ENCODE peak calls at places on chromosomes 6 and 20, in five cellular contexts. One of them, this sample, is unnamed.
A peak's percentile ranks its signal among the peaks of the same experiment; 100 is the strongest.

GRCh38 chr6:108694816-108695215 is 134.1 kb downstream of the FOXO3 start:
- DNase-seq in H9: no peak
- DNase-seq in mesenchymal stem cell: no peak
- DNase-seq in neuronal stem cell: no peak
- DNase-seq in H1: no peak
- DNase-seq in this sample: peak; percentile 82

GRCh38 chr6:12420626-12421025 is 130.5 kb downstream of the EDN1 start:
- DNase-seq in H9: no peak
- DNase-seq in mesenchymal stem cell: no peak
- DNase-seq in neuronal stem cell: peak; percentile 11
- DNase-seq in H1: no peak
- DNase-seq in this sample: no peak

GRCh38 chr20:3162080-3162611 is 2.5 kb upstream of the FASTKD5 start:
- DNase-seq in H9: no peak
- DNase-seq in mesenchymal stem cell: no peak
- DNase-seq in neuronal stem cell: no peak
- DNase-seq in H1: no peak
- DNase-seq in this sample: no peak

GRCh38 chr6:37624606-37625574 is 72.8 kb downstream of the MDGA1 start:
- DNase-seq in H9: no peak
- DNase-seq in mesenchymal stem cell: no peak
- DNase-seq in neuronal stem cell: no peak
- DNase-seq in H1: no peak
- DNase-seq in this sample: no peak

GRCh38 chr6:1850581-1851157 is 241.0 kb downstream of the FOXC1 start:
- DNase-seq in H9: no peak
- DNase-seq in mesenchymal stem cell: peak; percentile 1
- DNase-seq in neuronal stem cell: no peak
- DNase-seq in H1: no peak
- DNase-seq in this sample: no peak

GRCh38 chr20:61725966-61726365 is 339.7 kb downstream of the TAF4 start:
- DNase-seq in H9: no peak
- DNase-seq in mesenchymal stem cell: no peak
- DNase-seq in neuronal stem cell: no peak
- DNase-seq in H1: no peak
- DNase-seq in this sample: no peak

GRCh38 chr20:25280051-25280573 is 32.2 kb downstream of the PYGB start:
- DNase-seq in H9: no peak
- DNase-seq in mesenchymal stem cell: no peak
- DNase-seq in neuronal stem cell: no peak
- DNase-seq in H1: peak; percentile 37
- DNase-seq in this sample: no peak

GRCh38 chr6:6689413-6690143 is 101.1 kb downstream of the LY86 start:
- DNase-seq in H9: no peak
- DNase-seq in mesenchymal stem cell: no peak
- DNase-seq in neuronal stem cell: no peak
- DNase-seq in H1: no peak
- DNase-seq in this sample: no peak

GRCh38 chr20:57658447-57659130 is 38.4 kb upstream of the ZBP1 start:
- DNase-seq in H9: peak; percentile 21
- DNase-seq in mesenchymal stem cell: no peak
- DNase-seq in neuronal stem cell: no peak
- DNase-seq in H1: no peak
- DNase-seq in this sample: no peak

GRCh38 chr6:40436685-40437604 is 150.2 kb downstream of the LRFN2 start:
- DNase-seq in H9: no peak
- DNase-seq in mesenchymal stem cell: peak; percentile 42
- DNase-seq in neuronal stem cell: no peak
- DNase-seq in H1: no peak
- DNase-seq in this sample: no peak

GRCh38 chr6:6332240-6332639 is 11.8 kb upstream of the F13A1 start:
- DNase-seq in H9: no peak
- DNase-seq in mesenchymal stem cell: no peak
- DNase-seq in neuronal stem cell: no peak
- DNase-seq in H1: no peak
- DNase-seq in this sample: no peak

GRCh38 chr6:46381579-46381978 is 109.7 kb downstream of the RCAN2 start:
- DNase-seq in H9: no peak
- DNase-seq in mesenchymal stem cell: no peak
- DNase-seq in neuronal stem cell: no peak
- DNase-seq in H1: no peak
- DNase-seq in this sample: peak; percentile 43

GRCh38 chr6:125834347-125834746 is 43.6 kb downstream of the NCOA7 start:
- DNase-seq in H9: no peak
- DNase-seq in mesenchymal stem cell: no peak
- DNase-seq in neuronal stem cell: no peak
- DNase-seq in H1: no peak
- DNase-seq in this sample: no peak

GRCh38 chr6:104239971-104240370 is 619.7 kb downstream of the HACE1 start:
- DNase-seq in H9: no peak
- DNase-seq in mesenchymal stem cell: no peak
- DNase-seq in neuronal stem cell: no peak
- DNase-seq in H1: no peak
- DNase-seq in this sample: no peak

GRCh38 chr6:5989141-5989723 is 17.5 kb downstream of the NRN1 start:
- DNase-seq in H9: no peak
- DNase-seq in mesenchymal stem cell: no peak
- DNase-seq in neuronal stem cell: no peak
- DNase-seq in H1: no peak
- DNase-seq in this sample: no peak

GRCh38 chr6:20467437-20467836 is 65.8 kb downstream of the E2F3 start:
- DNase-seq in H9: no peak
- DNase-seq in mesenchymal stem cell: no peak
- DNase-seq in neuronal stem cell: no peak
- DNase-seq in H1: no peak
- DNase-seq in this sample: no peak

GRCh38 chr6:51855310-51856082 is 231.9 kb downstream of the PKHD1 start:
- DNase-seq in H9: peak; percentile 57
- DNase-seq in mesenchymal stem cell: peak; percentile 29
- DNase-seq in neuronal stem cell: peak; percentile 67
- DNase-seq in H1: no peak
- DNase-seq in this sample: peak; percentile 57

GRCh38 chr6:43644940-43645612 is at the start of gene RSPH9:
- DNase-seq in H9: peak; percentile 98
- DNase-seq in mesenchymal stem cell: peak; percentile 85
- DNase-seq in neuronal stem cell: peak; percentile 84
- DNase-seq in H1: peak; percentile 96
- DNase-seq in this sample: peak; percentile 69

GRCh38 chr20:4216142-4216735 is 200.9 kb upstream of the RNF24 start:
- DNase-seq in H9: no peak
- DNase-seq in mesenchymal stem cell: no peak
- DNase-seq in neuronal stem cell: no peak
- DNase-seq in H1: no peak
- DNase-seq in this sample: peak; percentile 93

GRCh38 chr6:56529594-56530191 is 113.0 kb downstream of the DST start:
- DNase-seq in H9: no peak
- DNase-seq in mesenchymal stem cell: no peak
- DNase-seq in neuronal stem cell: no peak
- DNase-seq in H1: no peak
- DNase-seq in this sample: peak; percentile 73

GRCh38 chr6:32839356-32839755 is 817 bp upstream of the TAP2 start:
- DNase-seq in H9: no peak
- DNase-seq in mesenchymal stem cell: no peak
- DNase-seq in neuronal stem cell: no peak
- DNase-seq in H1: no peak
- DNase-seq in this sample: no peak

GRCh38 chr6:79413562-79414002 is 123.6 kb downstream of the LCA5 start:
- DNase-seq in H9: no peak
- DNase-seq in mesenchymal stem cell: peak; percentile 43
- DNase-seq in neuronal stem cell: no peak
- DNase-seq in H1: no peak
- DNase-seq in this sample: peak; percentile 88

GRCh38 chr6:136614350-136614749 is 64.1 kb upstream of the MAP7 start:
- DNase-seq in H9: no peak
- DNase-seq in mesenchymal stem cell: no peak
- DNase-seq in neuronal stem cell: no peak
- DNase-seq in H1: no peak
- DNase-seq in this sample: no peak

GRCh38 chr6:45640081-45640491 is 262.4 kb upstream of the SUPT3H start:
- DNase-seq in H9: no peak
- DNase-seq in mesenchymal stem cell: no peak
- DNase-seq in neuronal stem cell: no peak
- DNase-seq in H1: no peak
- DNase-seq in this sample: peak; percentile 77

GRCh38 chr6:157273756-157274088 is 49.6 kb downstream of the TMEM242 start:
- DNase-seq in H9: peak; percentile 63
- DNase-seq in mesenchymal stem cell: peak; percentile 54
- DNase-seq in neuronal stem cell: no peak
- DNase-seq in H1: no peak
- DNase-seq in this sample: peak; percentile 75

GRCh38 chr20:9617062-9617461 is 102.7 kb downstream of the LAMP5 start:
- DNase-seq in H9: peak; percentile 55
- DNase-seq in mesenchymal stem cell: peak; percentile 45
- DNase-seq in neuronal stem cell: peak; percentile 57
- DNase-seq in H1: peak; percentile 67
- DNase-seq in this sample: peak; percentile 40

GRCh38 chr6:114941078-114941477 is 598.3 kb upstream of the HS3ST5 start:
- DNase-seq in H9: no peak
- DNase-seq in mesenchymal stem cell: no peak
- DNase-seq in neuronal stem cell: peak; percentile 31
- DNase-seq in H1: no peak
- DNase-seq in this sample: no peak

GRCh38 chr6:118748311-118749062 is 97.1 kb upstream of the CEP85L start:
- DNase-seq in H9: peak; percentile 65
- DNase-seq in mesenchymal stem cell: peak; percentile 11
- DNase-seq in neuronal stem cell: no peak
- DNase-seq in H1: peak; percentile 56
- DNase-seq in this sample: no peak

GRCh38 chr6:7431594-7432390 is 42.2 kb downstream of the RIOK1 start:
- DNase-seq in H9: peak; percentile 86
- DNase-seq in mesenchymal stem cell: no peak
- DNase-seq in neuronal stem cell: no peak
- DNase-seq in H1: peak; percentile 57
- DNase-seq in this sample: no peak

GRCh38 chr6:29517245-29517644 is 29.5 kb upstream of the MAS1L start:
- DNase-seq in H9: no peak
- DNase-seq in mesenchymal stem cell: no peak
- DNase-seq in neuronal stem cell: no peak
- DNase-seq in H1: no peak
- DNase-seq in this sample: no peak

GRCh38 chr20:48709744-48710143 is 118.1 kb downstream of the PREX1 start:
- DNase-seq in H9: no peak
- DNase-seq in mesenchymal stem cell: no peak
- DNase-seq in neuronal stem cell: no peak
- DNase-seq in H1: no peak
- DNase-seq in this sample: no peak

GRCh38 chr6:56432194-56432593 is 184.8 kb upstream of the COL21A1 start:
- DNase-seq in H9: no peak
- DNase-seq in mesenchymal stem cell: no peak
- DNase-seq in neuronal stem cell: no peak
- DNase-seq in H1: no peak
- DNase-seq in this sample: no peak

GRCh38 chr20:60365882-60366281 is 407.7 kb downstream of the CDH26 start:
- DNase-seq in H9: no peak
- DNase-seq in mesenchymal stem cell: no peak
- DNase-seq in neuronal stem cell: no peak
- DNase-seq in H1: no peak
- DNase-seq in this sample: no peak
- H4K8ac ChIP-seq in H9: no peak overlapping the region
- H4K8ac ChIP-seq in mesenchymal stem cell: no peak overlapping the region
- H4K8ac ChIP-seq in neuronal stem cell: no peak overlapping the region
- H4K8ac ChIP-seq in H1: no peak overlapping the region
- H4K8ac ChIP-seq in this sample: no peak overlapping the region

GRCh38 chr6:169723991-169724553 is at the start of gene PHF10:
- DNase-seq in H9: no peak
- DNase-seq in mesenchymal stem cell: peak; percentile 37
- DNase-seq in neuronal stem cell: peak; percentile 56
- DNase-seq in H1: no peak
- DNase-seq in this sample: peak; percentile 54

GRCh38 chr6:169726049-169726400 is 1.7 kb upstream of the PHF10 start:
- DNase-seq in H9: no peak
- DNase-seq in mesenchymal stem cell: no peak
- DNase-seq in neuronal stem cell: no peak
- DNase-seq in H1: no peak
- DNase-seq in this sample: no peak

GRCh38 chr6:169724554-169725269 is 412 bp upstream of the PHF10 start:
- DNase-seq in H9: peak; percentile 80
- DNase-seq in mesenchymal stem cell: peak; percentile 32
- DNase-seq in neuronal stem cell: peak; percentile 73
- DNase-seq in H1: peak; percentile 84
- DNase-seq in this sample: peak; percentile 41

GRCh38 chr6:169726963-169727362 is 2.7 kb upstream of the PHF10 start:
- DNase-seq in H9: no peak
- DNase-seq in mesenchymal stem cell: no peak
- DNase-seq in neuronal stem cell: no peak
- DNase-seq in H1: no peak
- DNase-seq in this sample: no peak

GRCh38 chr6:169725270-169726048 is 1.2 kb upstream of the PHF10 start:
- DNase-seq in H9: peak; percentile 66
- DNase-seq in mesenchymal stem cell: peak; percentile 96
- DNase-seq in neuronal stem cell: peak; percentile 78
- DNase-seq in H1: peak; percentile 49
- DNase-seq in this sample: peak; percentile 85
- H2BK12ac ChIP-seq in H9: no peak overlapping the region
- H2BK12ac ChIP-seq in mesenchymal stem cell: no peak overlapping the region
- H2BK12ac ChIP-seq in neuronal stem cell: no peak overlapping the region
- H2BK12ac ChIP-seq in H1: peak overlapping the region; percentile 86
- H2BK12ac ChIP-seq in this sample: no peak overlapping the region

DNA sequence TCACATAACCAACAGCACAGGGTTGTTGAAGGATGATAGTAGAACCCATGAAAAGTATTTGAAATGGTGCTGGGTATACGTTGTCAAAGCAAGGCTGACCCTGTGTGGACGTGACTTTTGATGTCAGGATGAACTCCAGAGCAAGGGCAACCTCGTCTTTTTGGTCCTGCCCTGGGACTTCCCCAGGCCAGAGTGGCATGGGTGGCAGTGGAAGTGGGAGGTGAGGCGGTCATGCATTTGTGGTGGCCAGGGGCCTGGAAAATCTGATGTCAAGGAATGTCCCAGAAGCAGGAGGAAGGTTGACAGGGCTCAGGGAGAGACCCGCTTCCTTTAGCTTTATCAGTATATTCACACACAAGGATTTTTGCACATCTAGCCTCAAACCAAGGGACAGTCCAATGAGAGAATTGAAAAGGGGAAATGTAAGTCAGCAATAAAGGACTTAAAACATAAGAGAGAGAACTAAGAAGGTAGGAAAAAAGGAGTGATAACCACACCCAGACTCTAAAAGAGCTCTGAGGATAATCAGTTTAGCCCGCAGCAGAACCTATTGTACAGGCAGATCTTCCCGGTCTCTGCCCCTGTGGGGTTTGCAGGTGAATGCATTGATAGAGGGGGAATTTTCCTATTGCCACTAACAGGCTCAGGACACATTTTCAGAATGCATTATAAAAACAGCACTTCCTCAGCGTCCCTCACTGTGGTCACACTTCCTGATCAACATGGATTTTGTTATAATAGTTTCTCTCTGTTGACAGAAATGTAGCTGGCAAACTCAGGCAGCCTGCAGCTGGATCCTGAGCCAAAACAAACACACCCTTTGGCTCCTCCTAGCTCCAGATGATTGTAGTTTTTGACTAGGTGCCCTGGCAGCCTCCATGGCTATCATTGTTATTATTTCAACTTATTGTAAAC is 98.7 kb upstream of the HDGFL1 start:
- DNase-seq in H9: no peak
- DNase-seq in mesenchymal stem cell: no peak
- DNase-seq in neuronal stem cell: no peak
- DNase-seq in H1: no peak
- DNase-seq in this sample: no peak
- H2AFZ ChIP-seq in H9: no peak overlapping the region
- H2AFZ ChIP-seq in mesenchymal stem cell: no peak overlapping the region
- H2AFZ ChIP-seq in neuronal stem cell: peak overlapping the region; percentile 45
- H2AFZ ChIP-seq in H1: no peak overlapping the region
- H2AFZ ChIP-seq in this sample: no peak overlapping the region

GRCh38 chr6:152099816-152100618 is 292.5 kb downstream of the ESR1 start:
- DNase-seq in H9: no peak
- DNase-seq in mesenchymal stem cell: peak; percentile 5
- DNase-seq in neuronal stem cell: no peak
- DNase-seq in H1: no peak
- DNase-seq in this sample: peak; percentile 34
- H4K8ac ChIP-seq in H9: no peak overlapping the region
- H4K8ac ChIP-seq in mesenchymal stem cell: peak overlapping the region; percentile 54
- H4K8ac ChIP-seq in neuronal stem cell: no peak overlapping the region
- H4K8ac ChIP-seq in H1: peak overlapping the region; percentile 77
- H4K8ac ChIP-seq in this sample: no peak overlapping the region